ENCODE peak calls at places on chromosomes 6 and 20, in ten cellular contexts. T is body of pancreas, N is IMR-90, J is ovary, A is uterus, R is HCT116, M is sigmoid colon, C is HepG2, V is A549, E is GM12891. K is an unnamed sample.

GRCh38 chr6:55913213-55914195 is 38.1 kb upstream of the BMP5 start:
- DNase-seq in T (no peak), N (peak), J (no peak), A (no peak), R (no peak), M (no peak), C (no peak), V (no peak), E (no peak), K (no peak)

GRCh38 chr6:19597809-19598320 is 239.3 kb upstream of the ID4 start:
- DNase-seq in T (no peak), N (no peak), J (no peak), A (no peak), R (no peak), M (no peak), C (no peak), V (no peak), E (no peak), K (no peak)

GRCh38 chr6:21396313-21396712 is 197.2 kb upstream of the SOX4 start:
- DNase-seq in T (no peak), N (peak), J (no peak), A (no peak), R (no peak), M (no peak), C (no peak), V (no peak), E (no peak), K (no peak)

GRCh38 chr6:131949615-131949908 is 1.6 kb downstream of the CCN2 start:
- DNase-seq in T (no peak), N (peak), J (no peak), A (no peak), R (no peak), M (no peak), C (no peak), V (no peak), E (no peak), K (no peak)

GRCh38 chr6:2181567-2181966 is 63.8 kb downstream of the GMDS start:
- DNase-seq in T (no peak), N (no peak), J (no peak), A (no peak), R (no peak), M (no peak), C (no peak), V (no peak), E (no peak), K (no peak)

GRCh38 chr6:43772571-43773049 is 2.6 kb downstream of the VEGFA start:
- DNase-seq in T (peak), N (no peak), J (peak), A (no peak), R (no peak), M (peak), C (peak), V (no peak), E (no peak), K (no peak)

GRCh38 chr6:52312461-52312860 is 27.9 kb upstream of the MCM3 start:
- DNase-seq in T (no peak), N (no peak), J (no peak), A (no peak), R (no peak), M (no peak), C (peak), V (no peak), E (no peak), K (no peak)

GRCh38 chr6:108260809-108261569 is at the start of gene SNX3:
- DNase-seq in T (peak), N (peak), J (peak), A (peak), R (peak), M (peak), C (peak), V (peak), E (peak), K (peak)

GRCh38 chr20:51378171-51378928 is 164.2 kb downstream of the NFATC2 start:
- DNase-seq in T (no peak), N (no peak), J (no peak), A (no peak), R (no peak), M (peak), C (no peak), V (no peak), E (no peak), K (no peak)

GRCh38 chr6:30830438-30830837 is 53.9 kb upstream of the DDR1 start:
- DNase-seq in T (peak), N (no peak), J (no peak), A (no peak), R (no peak), M (no peak), C (no peak), V (no peak), E (no peak), K (no peak)

GRCh38 chr20:49450281-49450707 is 32.2 kb downstream of the KCNB1 start:
- DNase-seq in T (no peak), N (no peak), J (no peak), A (no peak), R (no peak), M (no peak), C (no peak), V (no peak), E (no peak), K (no peak)

GRCh38 chr20:62219101-62219991 is 732 bp downstream of the HRH3 start:
- DNase-seq in T (no peak), N (no peak), J (no peak), A (no peak), R (no peak), M (no peak), C (no peak), V (no peak), E (no peak), K (no peak)

GRCh38 chr6:47094351-47094925 is 52.3 kb upstream of the ADGRF1 start:
- DNase-seq in T (peak), N (peak), J (no peak), A (no peak), R (no peak), M (no peak), C (peak), V (no peak), E (no peak), K (peak)

GRCh38 chr20:19512886-19513285 is 245.2 kb upstream of the RIN2 start:
- DNase-seq in T (no peak), N (no peak), J (no peak), A (no peak), R (no peak), M (no peak), C (no peak), V (no peak), E (no peak), K (no peak)

GRCh38 chr6:83057705-83058321 is 7.8 kb downstream of the UBE3D start:
- DNase-seq in T (peak), N (peak), J (no peak), A (no peak), R (peak), M (no peak), C (peak), V (peak), E (no peak), K (peak)

GRCh38 chr6:7166410-7167293 is 58.9 kb downstream of the RREB1 start:
- DNase-seq in T (no peak), N (peak), J (no peak), A (no peak), R (no peak), M (no peak), C (no peak), V (no peak), E (no peak), K (no peak)

GRCh38 chr20:59835448-59836395 is 97.7 kb downstream of the SYCP2 start:
- DNase-seq in T (no peak), N (peak), J (peak), A (peak), R (no peak), M (peak), C (no peak), V (no peak), E (no peak), K (peak)
- TF ChIP-seq POLR2A in T (no peak), N (no peak), J (no peak), A (no peak), R (no peak), M (no peak), C (no peak), V (no peak), E (no peak), K (no peak)

GRCh38 chr6:156776470-156776840 is 723 bp upstream of the ARID1B start:
- DNase-seq in T (peak), N (peak), J (no peak), A (no peak), R (no peak), M (no peak), C (peak), V (no peak), E (no peak), K (peak)

GRCh38 chr6:156774872-156775405 is 2.2 kb upstream of the ARID1B start:
- DNase-seq in T (no peak), N (no peak), J (no peak), A (no peak), R (no peak), M (no peak), C (no peak), V (no peak), E (no peak), K (peak)

GRCh38 chr6:156773476-156773875 is 3.7 kb upstream of the ARID1B start:
- DNase-seq in T (no peak), N (no peak), J (no peak), A (no peak), R (no peak), M (no peak), C (no peak), V (no peak), E (no peak), K (no peak)

GRCh38 chr6:156775717-156776116 is 1.5 kb upstream of the ARID1B start:
- DNase-seq in T (no peak), N (no peak), J (no peak), A (no peak), R (no peak), M (no peak), C (no peak), V (no peak), E (no peak), K (no peak)

GRCh38 chr6:156773935-156774871 is 3.0 kb upstream of the ARID1B start:
- DNase-seq in T (no peak), N (no peak), J (no peak), A (no peak), R (no peak), M (no peak), C (no peak), V (no peak), E (no peak), K (no peak)
- TF ChIP-seq POLR2A in T (no peak), N (no peak), J (no peak), A (no peak), R (no peak), M (no peak), C (no peak), V (no peak), E (no peak), K (no peak)

DNA sequence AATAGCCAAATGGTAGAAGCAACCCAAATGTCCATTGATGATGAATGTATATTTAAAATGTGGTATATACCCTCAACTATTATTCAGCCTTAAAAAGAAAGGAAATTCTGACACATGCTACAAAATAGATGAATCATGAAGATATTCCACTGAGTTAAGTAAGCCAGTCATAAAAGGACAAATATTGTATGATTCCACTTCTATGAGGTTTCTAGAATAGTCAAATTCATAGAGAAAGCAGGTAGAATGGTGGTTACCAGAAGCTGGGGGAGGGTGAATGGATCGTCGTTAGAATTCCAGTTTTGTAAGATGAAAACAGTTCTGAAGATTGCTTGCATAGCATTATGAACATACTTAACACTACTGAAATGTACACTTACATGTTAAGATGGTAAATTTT is 214.3 kb upstream of the MYLIP start:
- DNase-seq in T (no peak), N (no peak), J (no peak), A (no peak), R (no peak), M (no peak), C (no peak), V (no peak), E (no peak), K (no peak)
- TF ChIP-seq POLR2A in T (no peak), N (no peak), J (no peak), A (no peak), R (no peak), M (no peak), C (no peak), V (no peak), E (no peak), K (no peak)

DNA sequence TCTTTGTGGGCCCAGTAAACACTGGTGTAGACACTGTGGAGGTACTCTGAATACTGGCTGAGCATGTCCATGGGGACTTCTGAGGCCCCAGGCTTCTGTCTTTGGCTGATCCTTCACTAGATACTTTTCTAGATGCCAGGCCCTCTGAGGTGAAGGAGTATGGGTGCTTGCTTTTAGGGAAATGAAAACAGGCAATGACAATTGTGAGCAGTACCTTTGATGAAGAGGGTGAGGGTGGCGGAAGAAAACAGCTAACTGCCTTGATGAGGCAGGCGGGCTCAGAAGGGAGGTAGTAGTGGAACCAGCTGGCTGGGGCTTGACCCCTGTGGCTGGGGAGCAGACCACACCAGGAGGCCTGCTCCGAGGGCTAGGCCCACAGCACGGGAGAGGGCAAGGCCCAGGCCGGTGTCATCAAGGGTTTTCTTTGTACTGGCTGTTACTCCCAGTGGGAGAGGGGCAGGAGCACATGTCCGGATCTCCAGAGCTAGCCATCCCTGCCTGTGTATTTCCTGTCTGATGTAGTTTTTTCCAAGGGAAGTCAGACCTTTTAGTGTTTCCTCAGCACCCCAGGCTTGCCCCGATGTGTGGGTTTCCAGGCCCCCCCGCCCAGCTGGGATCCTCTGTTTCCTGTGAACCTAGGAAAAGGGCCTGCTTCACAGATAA is 3.9 kb downstream of the PLCG1 start:
- DNase-seq in T (no peak), N (peak), J (no peak), A (no peak), R (no peak), M (peak), C (peak), V (no peak), E (no peak), K (no peak)
- TF ChIP-seq POLR2A in T (no peak), N (no peak), J (no peak), A (peak), R (no peak), M (no peak), C (no peak), V (no peak), E (no peak), K (no peak)

GRCh38 chr6:33289784-33290315 is 449 bp downstream of the PFDN6 start:
- DNase-seq in T (no peak), N (no peak), J (no peak), A (no peak), R (no peak), M (no peak), C (no peak), V (no peak), E (no peak), K (no peak)

GRCh38 chr6:33290459-33290858 is 1.1 kb downstream of the PFDN6 start:
- DNase-seq in T (no peak), N (no peak), J (peak), A (no peak), R (no peak), M (no peak), C (no peak), V (no peak), E (no peak), K (no peak)

GRCh38 chr6:33288141-33288941 is 698 bp downstream of the WDR46 start:
- DNase-seq in T (no peak), N (no peak), J (peak), A (no peak), R (no peak), M (no peak), C (no peak), V (no peak), E (no peak), K (no peak)

GRCh38 chr6:33286946-33287914 is 1.8 kb downstream of the WDR46 start:
- DNase-seq in T (no peak), N (no peak), J (peak), A (no peak), R (no peak), M (no peak), C (no peak), V (no peak), E (no peak), K (no peak)

GRCh38 chr6:33288942-33289783 is at the start of the genes PFDN6 and WDR46:
- DNase-seq in T (peak), N (peak), J (peak), A (peak), R (peak), M (peak), C (peak), V (peak), E (peak), K (peak)
- TF ChIP-seq POLR2A in T (no peak), N (peak), J (peak), A (no peak), R (peak), M (peak), C (peak), V (peak), E (peak), K (no peak)

GRCh38 chr6:106321940-106322339 is 3.6 kb downstream of the ATG5 start:
- DNase-seq in T (no peak), N (no peak), J (no peak), A (no peak), R (no peak), M (no peak), C (no peak), V (no peak), E (no peak), K (no peak)

GRCh38 chr6:106324726-106325335 is 729 bp downstream of the ATG5 start:
- DNase-seq in T (no peak), N (peak), J (no peak), A (no peak), R (no peak), M (no peak), C (no peak), V (no peak), E (no peak), K (no peak)

DNA sequence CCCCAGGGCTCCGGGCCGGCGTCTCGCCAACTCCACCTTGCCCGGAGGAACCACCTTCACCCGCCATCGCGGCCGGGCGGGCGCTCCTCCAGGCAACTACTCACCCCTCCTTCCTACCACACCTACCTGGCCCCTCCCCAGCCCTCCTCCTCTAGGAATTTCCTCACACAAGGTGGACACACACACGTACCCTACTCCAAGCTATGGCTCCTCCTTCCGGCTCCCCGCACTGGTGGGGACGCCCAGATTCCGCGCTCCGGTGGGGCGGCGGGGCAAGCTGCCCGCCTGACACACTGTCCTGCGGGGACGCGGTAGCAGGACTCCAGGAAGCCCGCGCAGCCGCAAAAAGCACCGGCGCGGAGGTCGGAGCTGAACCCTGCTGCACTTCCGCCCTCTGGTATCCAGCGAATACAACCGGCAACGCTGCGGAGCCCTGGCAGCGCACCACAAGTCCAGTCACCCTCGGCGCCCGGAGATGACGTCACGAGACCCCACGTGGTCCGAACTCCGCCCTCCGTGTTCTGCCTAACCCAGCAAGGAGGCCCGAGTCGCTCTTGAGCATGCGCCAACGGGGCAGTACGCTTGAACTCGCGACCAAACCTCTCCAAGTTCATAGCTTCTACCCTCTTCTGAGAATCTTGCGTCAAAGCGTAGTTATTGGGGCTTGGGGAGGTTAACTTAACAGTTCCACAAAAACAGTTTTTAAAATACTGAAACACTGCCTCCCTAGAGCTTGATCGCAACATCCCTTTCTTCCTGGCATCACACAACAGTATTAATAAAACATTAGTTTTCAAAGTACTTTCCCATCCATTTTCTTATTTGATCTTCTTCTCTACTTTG is at the start of gene ATG5:
- DNase-seq in T (peak), N (peak), J (peak), A (peak), R (peak), M (peak), C (peak), V (peak), E (peak), K (peak)
- TF ChIP-seq POLR2A in T (peak), N (peak), J (peak), A (peak), R (peak), M (peak), C (peak), V (peak), E (peak), K (peak)